ENCODE peak calls at places on chromosomes 2 and 18, in five cellular contexts. E is pancreas, M is endothelial cell, L is cardiac muscle cell, C is astrocyte of the spinal cord. Q is an unnamed sample.
A peak's percentile ranks its signal among the peaks of the same experiment; 100 is the strongest.

GRCh38 chr2:190916829-190917228 is 36.2 kb downstream of the GLS start:
- DNase-seq in C (no peak), L (no peak), E (no peak), M (no peak), Q (no peak)

GRCh38 chr2:111111101-111111755 is 9.5 kb upstream of the BCL2L11 start:
- DNase-seq in C (no peak), L (no peak), E (no peak), M (no peak), Q (no peak)

GRCh38 chr18:79943608-79944125 is 7.8 kb downstream of the SLC66A2 start:
- DNase-seq in L (no peak), C (no peak), E (no peak), M (no peak), Q (no peak)

GRCh38 chr2:101808006-101808562 is 110.6 kb downstream of the MAP4K4 start:
- DNase-seq in L (no peak), E (no peak), C (no peak), M (no peak), Q (no peak)

GRCh38 chr2:239386001-239386670 is 14.7 kb downstream of the HDAC4 start:
- DNase-seq in E (no peak), L (no peak), M (no peak), C (no peak), Q (no peak)

GRCh38 chr2:153169567-153169966 is 309.0 kb downstream of the RPRM start:
- DNase-seq in L (no peak), M (no peak), E (no peak), C (no peak), Q (no peak)

GRCh38 chr2:182482511-182482910 is 55.7 kb upstream of the PDE1A start:
- DNase-seq in C (no peak), E (no peak), M (no peak), L (no peak), Q (no peak)

GRCh38 chr2:237571551-237571950 is 5.2 kb downstream of the PRLH start:
- DNase-seq in L (no peak), E (no peak), C (no peak), M (no peak), Q (no peak)

GRCh38 chr2:27350106-27350693 is 6.4 kb downstream of the GTF3C2 start:
- DNase-seq in C (no peak), M (no peak), L (no peak), E (no peak), Q (no peak)

GRCh38 chr2:86566158-86566827 is 3.0 kb upstream of the CHMP3 start:
- DNase-seq in M (no peak), C (no peak), L (peak; percentile 24), E (peak; percentile 63), Q (no peak)

GRCh38 chr2:209986405-209986804 is 16.0 kb upstream of the RPE start:
- DNase-seq in E (no peak), C (peak; percentile 22), M (no peak), L (no peak), Q (no peak)

GRCh38 chr2:216572582-216573578 is 60.3 kb upstream of the IGFBP2 start:
- DNase-seq in L (no peak), E (peak; percentile 69), C (peak; percentile 56), M (no peak), Q (no peak)

GRCh38 chr18:10015941-10016819 is 102.4 kb downstream of the VAPA start:
- DNase-seq in C (peak; percentile 85), M (no peak), L (peak; percentile 77), E (no peak), Q (peak; percentile 27)

DNA sequence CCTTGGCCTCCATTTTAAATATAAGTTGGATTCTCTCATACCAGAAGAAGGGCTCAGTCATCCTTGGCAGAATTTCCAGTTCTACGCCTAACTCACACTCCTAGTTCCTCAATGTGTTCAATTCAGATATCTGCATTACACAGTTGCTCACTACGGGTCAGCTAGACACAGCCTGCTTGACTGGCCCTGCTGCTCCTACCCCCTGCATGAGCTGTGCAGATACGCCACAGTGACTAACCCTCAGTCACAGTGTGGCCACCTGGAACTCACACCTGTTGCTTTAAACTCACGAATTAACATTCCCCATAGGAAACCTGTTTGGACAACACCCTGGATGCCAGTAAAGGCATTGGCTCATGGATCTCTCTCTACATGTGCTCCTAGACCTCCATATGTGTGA is 429.6 kb downstream of the NCKAP5 start:
- DNase-seq in E (no peak), C (no peak), M (no peak), L (no peak), Q (peak; percentile 4)
- TF ChIP-seq CTCF in E (no peak), C (no peak), M (no peak), L (no peak), Q (no peak)

GRCh38 chr2:29000954-29001353 is 19.9 kb downstream of the TOGARAM2 start:
- DNase-seq in C (no peak), E (no peak), L (no peak), M (no peak), Q (no peak)
- TF ChIP-seq CTCF in C (no peak), E (no peak), L (no peak), M (no peak), Q (no peak)

GRCh38 chr2:180676520-180676919 is 303.9 kb upstream of the UBE2E3 start:
- DNase-seq in M (no peak), E (no peak), C (no peak), L (no peak), Q (no peak)

GRCh38 chr2:180675170-180675569 is 305.2 kb upstream of the UBE2E3 start:
- DNase-seq in L (no peak), E (no peak), M (no peak), C (no peak), Q (no peak)

GRCh38 chr2:180677200-180677599 is 303.2 kb upstream of the UBE2E3 start:
- DNase-seq in L (no peak), C (no peak), M (no peak), E (no peak), Q (no peak)

GRCh38 chr2:180670302-180671003 is 310.0 kb upstream of the UBE2E3 start:
- DNase-seq in M (no peak), L (no peak), C (no peak), E (no peak), Q (no peak)

GRCh38 chr2:180672377-180672776 is 308.0 kb upstream of the UBE2E3 start:
- DNase-seq in M (no peak), C (no peak), E (no peak), L (no peak), Q (no peak)
- TF ChIP-seq CTCF in M (no peak), C (no peak), E (no peak), L (no peak), Q (no peak)

GRCh38 chr2:47437287-47437686 is 34.3 kb downstream of the MSH2 start:
- DNase-seq in E (no peak), L (peak; percentile 50), M (no peak), C (peak; percentile 53), Q (no peak)
- TF ChIP-seq CTCF in E (no peak), L (peak; percentile 36), M (no peak), C (peak; percentile 33), Q (peak; percentile 28)

GRCh38 chr2:43082111-43082877 is 144.1 kb downstream of the ZFP36L2 start:
- DNase-seq in E (no peak), M (no peak), L (peak; percentile 42), C (peak; percentile 76), Q (no peak)

GRCh38 chr2:43084699-43085091 is 141.7 kb downstream of the ZFP36L2 start:
- DNase-seq in L (peak; percentile 55), C (peak; percentile 70), E (no peak), M (no peak), Q (no peak)

GRCh38 chr2:43082878-43083261 is 143.5 kb downstream of the ZFP36L2 start:
- DNase-seq in E (no peak), C (no peak), L (no peak), M (no peak), Q (no peak)

GRCh38 chr2:43083278-43083677 is 143.1 kb downstream of the ZFP36L2 start:
- DNase-seq in M (no peak), L (no peak), E (no peak), C (no peak), Q (no peak)

DNA sequence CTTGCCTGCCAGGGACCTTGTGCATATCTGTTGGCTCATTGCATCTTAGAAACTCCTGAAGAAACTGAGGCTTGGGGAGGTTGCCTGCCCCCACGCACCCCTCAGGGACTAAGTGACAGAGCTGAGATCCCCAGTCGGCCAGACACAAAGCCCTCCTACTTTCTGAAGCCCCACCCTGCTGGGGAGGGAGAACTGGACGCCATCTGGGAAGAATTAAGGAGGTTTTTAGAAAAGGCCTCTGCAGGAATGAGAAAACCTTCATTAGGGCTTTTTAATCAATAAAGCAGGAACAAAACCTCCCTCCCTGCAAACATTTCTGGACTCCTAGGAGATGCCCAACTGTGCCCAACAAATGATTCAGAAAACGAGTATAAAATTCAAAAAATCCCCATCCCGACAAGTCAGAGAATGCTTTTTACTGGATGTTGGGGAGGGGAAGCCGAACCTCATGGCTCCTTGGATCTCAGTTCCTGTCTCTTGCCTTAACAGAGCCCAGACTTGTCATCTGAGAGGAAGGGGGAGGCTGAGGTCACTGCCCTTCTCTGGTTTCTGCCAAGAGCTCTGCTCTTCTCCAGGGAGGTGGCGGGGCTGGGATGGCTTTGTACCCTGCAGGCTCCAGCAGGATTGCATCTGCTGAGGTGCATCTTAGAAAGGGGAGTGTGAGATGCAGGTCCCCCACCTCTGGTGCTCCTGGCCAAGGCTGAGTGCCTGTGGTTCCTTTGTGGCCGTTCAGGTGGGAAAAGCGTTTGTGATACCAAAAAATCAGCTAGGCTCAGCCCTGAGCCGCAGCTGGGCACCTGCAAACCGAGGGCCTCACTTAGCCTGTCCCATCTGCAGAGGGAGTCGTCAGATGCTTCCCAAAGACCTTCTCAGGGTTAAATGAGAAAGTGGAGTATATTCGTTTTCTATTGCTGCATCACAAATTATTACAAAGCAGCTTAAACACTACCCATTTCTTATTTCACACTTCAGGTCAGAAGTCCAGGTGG is 142.4 kb downstream of the ZFP36L2 start:
- DNase-seq in C (peak; percentile 61), L (peak; percentile 50), M (no peak), E (no peak), Q (no peak)
- TF ChIP-seq CTCF in C (no peak), L (no peak), M (no peak), E (no peak), Q (no peak)

DNA sequence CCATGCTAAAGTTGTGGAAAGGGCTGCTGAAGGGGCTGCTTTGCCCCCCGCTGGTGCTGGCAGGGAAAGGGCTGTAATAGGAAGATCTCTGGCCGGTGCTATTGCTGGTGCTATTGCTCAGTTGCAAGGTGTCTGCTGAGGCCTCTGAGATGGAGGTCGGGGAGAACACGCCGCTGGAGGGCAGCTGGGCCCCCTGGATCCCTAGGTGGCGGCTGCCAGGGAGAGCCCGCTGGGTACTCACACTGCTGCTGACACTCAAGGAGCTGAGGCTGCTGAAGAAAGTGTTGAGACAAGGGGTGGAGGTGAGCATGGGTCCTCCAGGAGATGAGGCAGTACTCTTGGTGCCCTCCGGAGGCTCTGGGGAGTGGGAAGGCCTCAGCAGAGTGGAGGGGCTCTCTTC is 4.2 kb downstream of the FOXI3 start:
- DNase-seq in C (no peak), E (no peak), M (no peak), L (no peak), Q (no peak)
- TF ChIP-seq CTCF in C (no peak), E (no peak), M (no peak), L (no peak), Q (no peak)

GRCh38 chr2:66495788-66496640 is 61.1 kb downstream of the MEIS1 start:
- DNase-seq in M (no peak), E (peak; percentile 58), L (no peak), C (peak; percentile 87), Q (peak; percentile 71)
- TF ChIP-seq CTCF in M (no peak), E (no peak), L (peak; percentile 28), C (no peak), Q (no peak)

GRCh38 chr2:42317945-42318344 is 43.1 kb downstream of the COX7A2L start:
- DNase-seq in M (no peak), E (no peak), C (no peak), L (no peak), Q (no peak)
- TF ChIP-seq CTCF in M (no peak), E (no peak), C (no peak), L (no peak), Q (no peak)

Q was measured in Calu3.